ENCODE peak calls at places on chromosome 17, in seven cellular contexts. E is H1, L is HCT116, I is GM12878, S is K562, R is HepG2, G is SK-N-SH. B is an unnamed sample.

GRCh38 chr17:45293413-45294211 is 23.2 kb downstream of the MAP3K14 start:
- DNase-seq in E (no peak), L (peak), I (no peak), S (peak), R (peak), G (no peak), B (no peak)

GRCh38 chr17:58252141-58252540 is 13.8 kb downstream of the LPO start:
- DNase-seq in E (no peak), L (no peak), I (no peak), S (no peak), R (no peak), G (no peak), B (no peak)

GRCh38 chr17:41710472-41711090 is 1.6 kb upstream of the GAST start:
- DNase-seq in E (no peak), L (no peak), I (no peak), S (no peak), R (no peak), G (no peak), B (no peak)

GRCh38 chr17:8740486-8740885 is 4.2 kb downstream of the CCDC42 start:
- DNase-seq in E (no peak), L (no peak), I (no peak), S (no peak), R (no peak), G (no peak), B (no peak)

GRCh38 chr17:36755586-36755985 is 154.2 kb downstream of the MRM1 start:
- DNase-seq in E (peak), L (peak), I (no peak), S (peak), R (peak), G (peak), B (no peak)

GRCh38 chr17:44842748-44843147 is 4.9 kb upstream of the HIGD1B start:
- DNase-seq in E (no peak), L (no peak), I (no peak), S (peak), R (no peak), G (no peak), B (peak)

GRCh38 chr17:55527520-55528118 is 16.4 kb upstream of the SMIM36 start:
- DNase-seq in E (no peak), L (peak), I (no peak), S (peak), R (peak), G (peak), B (peak)

GRCh38 chr17:30344283-30345088 is 10.6 kb upstream of the TMIGD1 start:
- DNase-seq in E (no peak), L (no peak), I (no peak), S (peak), R (peak), G (peak), B (no peak)

GRCh38 chr17:28364665-28365363 is at the start of gene SEBOX:
- DNase-seq in E (no peak), L (no peak), I (no peak), S (no peak), R (no peak), G (no peak), B (no peak)

GRCh38 chr17:40415390-40415789 is 2.3 kb downstream of the TOP2A start:
- DNase-seq in E (no peak), L (no peak), I (no peak), S (peak), R (peak), G (peak), B (no peak)

GRCh38 chr17:17220529-17220928 is 14.4 kb upstream of the PLD6 start:
- DNase-seq in E (no peak), L (no peak), I (no peak), S (no peak), R (no peak), G (no peak), B (no peak)

GRCh38 chr17:60139438-60140285 is 10.1 kb upstream of the CA4 start:
- DNase-seq in E (no peak), L (peak), I (no peak), S (peak), R (peak), G (no peak), B (no peak)

GRCh38 chr17:45791935-45792334 is 7.8 kb downstream of the CRHR1 start:
- DNase-seq in E (no peak), L (no peak), I (no peak), S (no peak), R (no peak), G (no peak), B (no peak)

GRCh38 chr17:19943026-19943425 is 34.6 kb downstream of the AKAP10 start:
- DNase-seq in E (no peak), L (no peak), I (no peak), S (no peak), R (no peak), G (no peak), B (no peak)

GRCh38 chr17:9905902-9906301 is 831 bp upstream of the RCVRN start:
- DNase-seq in E (no peak), L (peak), I (no peak), S (peak), R (peak), G (peak), B (peak)

GRCh38 chr17:39573447-39574298 is 34.0 kb downstream of the NEUROD2 start:
- DNase-seq in E (no peak), L (peak), I (no peak), S (peak), R (peak), G (peak), B (no peak)

GRCh38 chr17:57092171-57092570 is 7.1 kb downstream of the AKAP1 start:
- DNase-seq in E (no peak), L (no peak), I (no peak), S (no peak), R (no peak), G (no peak), B (no peak)

GRCh38 chr17:36885761-36886365 is 51.4 kb upstream of the LHX1 start:
- DNase-seq in E (no peak), L (no peak), I (no peak), S (no peak), R (no peak), G (no peak), B (no peak)

GRCh38 chr17:55690105-55690508 is 32.6 kb downstream of the TMEM100 start:
- DNase-seq in E (no peak), L (no peak), I (no peak), S (no peak), R (no peak), G (peak), B (no peak)

GRCh38 chr17:46839211-46839610 is 12.2 kb upstream of the WNT9B start:
- DNase-seq in E (no peak), L (no peak), I (no peak), S (no peak), R (no peak), G (no peak), B (no peak)

GRCh38 chr17:69607162-69607834 is 192.8 kb downstream of the MAP2K6 start:
- DNase-seq in E (peak), L (peak), I (peak), S (peak), R (peak), G (peak), B (peak)

GRCh38 chr17:50080827-50081226 is 14.3 kb upstream of the PDK2 start:
- DNase-seq in E (no peak), L (no peak), I (no peak), S (no peak), R (no peak), G (no peak), B (no peak)

GRCh38 chr17:30477758-30478115 is 529 bp downstream of the GOSR1 start:
- DNase-seq in E (no peak), L (no peak), I (no peak), S (peak), R (peak), G (no peak), B (no peak)

GRCh38 chr17:70780031-70780430 is 610.7 kb downstream of the KCNJ2 start:
- DNase-seq in E (no peak), L (no peak), I (no peak), S (no peak), R (no peak), G (no peak), B (no peak)

GRCh38 chr17:37233001-37233400 is 142.8 kb upstream of the C17orf78 start:
- DNase-seq in E (no peak), L (no peak), I (no peak), S (no peak), R (no peak), G (no peak), B (no peak)

GRCh38 chr17:39618252-39618913 is 8.4 kb upstream of the PPP1R1B start:
- DNase-seq in E (no peak), L (no peak), I (no peak), S (no peak), R (no peak), G (peak), B (no peak)

GRCh38 chr17:37133131-37133530 is 184.4 kb downstream of the AATF start:
- DNase-seq in E (no peak), L (no peak), I (no peak), S (no peak), R (no peak), G (no peak), B (no peak)

GRCh38 chr17:76797441-76797840 is 59.5 kb downstream of the MFSD11 start:
- DNase-seq in E (no peak), L (no peak), I (no peak), S (no peak), R (no peak), G (no peak), B (no peak)

GRCh38 chr17:45759761-45760160 is 24.4 kb upstream of the CRHR1 start:
- DNase-seq in E (no peak), L (peak), I (no peak), S (peak), R (no peak), G (peak), B (no peak)

GRCh38 chr17:72244494-72244893 is 123.7 kb downstream of the SOX9 start:
- DNase-seq in E (no peak), L (no peak), I (no peak), S (no peak), R (no peak), G (no peak), B (no peak)

GRCh38 chr17:27624555-27624954 is 6.4 kb upstream of the LGALS9 start:
- DNase-seq in E (no peak), L (no peak), I (no peak), S (no peak), R (no peak), G (no peak), B (no peak)

GRCh38 chr17:65297384-65297783 is 160.2 kb downstream of the RGS9 start:
- DNase-seq in E (no peak), L (no peak), I (no peak), S (no peak), R (no peak), G (no peak), B (no peak)

GRCh38 chr17:22272363-22273146 is 580.2 kb downstream of the KCNJ18 start:
- DNase-seq in E (no peak), L (no peak), I (no peak), S (no peak), R (no peak), G (no peak), B (no peak)

GRCh38 chr17:51430581-51430980 is 170.2 kb downstream of the UTP18 start:
- DNase-seq in E (no peak), L (no peak), I (no peak), S (no peak), R (no peak), G (no peak), B (no peak)

GRCh38 chr17:45852535-45853297 is 8.0 kb downstream of the SPPL2C start:
- DNase-seq in E (peak), L (peak), I (no peak), S (peak), R (peak), G (peak), B (peak)

GRCh38 chr17:73347355-73347754 is 35.6 kb upstream of the CDC42EP4 start:
- DNase-seq in E (no peak), L (no peak), I (no peak), S (no peak), R (no peak), G (no peak), B (no peak)

GRCh38 chr17:3994221-3994576 is 30.0 kb upstream of the ATP2A3 start:
- DNase-seq in E (no peak), L (no peak), I (no peak), S (no peak), R (no peak), G (no peak), B (no peak)

GRCh38 chr17:77829871-77830799 is 128.4 kb upstream of the TNRC6C start:
- DNase-seq in E (no peak), L (no peak), I (no peak), S (peak), R (no peak), G (peak), B (no peak)
- H3K9ac ChIP-seq in E (no peak), L (peak), I (no peak), S (peak), R (no peak), G (peak), B (peak)

DNA sequence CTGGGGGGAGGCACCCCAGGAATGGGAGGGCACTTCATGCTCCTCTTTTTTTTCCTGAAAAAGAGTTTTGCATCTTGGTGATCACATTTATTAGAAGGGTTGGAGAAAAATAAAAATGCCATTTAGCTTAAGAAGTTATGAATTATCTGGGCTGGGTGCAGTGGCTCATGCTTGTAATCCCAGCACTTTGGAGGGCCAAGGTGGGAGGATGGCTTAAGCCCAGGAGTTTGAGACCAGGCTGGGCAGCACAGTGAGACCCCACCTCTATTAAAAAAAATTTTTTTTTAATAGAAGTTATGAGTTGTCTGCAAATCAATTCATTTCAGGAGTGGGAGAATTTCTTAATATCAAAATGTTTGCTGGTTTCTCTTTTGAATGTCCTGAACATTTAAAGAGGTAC is 103.4 kb downstream of the SNX11 start:
- DNase-seq in E (no peak), L (no peak), I (no peak), S (no peak), R (no peak), G (no peak), B (no peak)
- TF ChIP-seq YY1 in E (no peak), L (no peak), I (no peak), S (no peak), R (no peak), G (no peak), B (no peak)

GRCh38 chr17:81701288-81702071 is 1.7 kb upstream of the MRPL12 start:
- DNase-seq in E (no peak), L (no peak), I (no peak), S (peak), R (no peak), G (no peak), B (no peak)
- H3K9ac ChIP-seq in E (no peak), L (peak), I (peak), S (peak), R (peak), G (peak), B (peak)

GRCh38 chr17:32158870-32159585 is 16.7 kb downstream of the RHOT1 start:
- DNase-seq in E (no peak), L (no peak), I (no peak), S (no peak), R (no peak), G (no peak), B (no peak)

GRCh38 chr17:32155896-32156295 is 13.6 kb downstream of the RHOT1 start:
- DNase-seq in E (no peak), L (no peak), I (no peak), S (no peak), R (no peak), G (no peak), B (no peak)

GRCh38 chr17:32159586-32160438 is 17.5 kb downstream of the RHOT1 start:
- DNase-seq in E (no peak), L (no peak), I (no peak), S (no peak), R (no peak), G (no peak), B (no peak)

GRCh38 chr17:32156656-32157055 is 14.4 kb downstream of the RHOT1 start:
- DNase-seq in E (no peak), L (no peak), I (no peak), S (no peak), R (no peak), G (no peak), B (no peak)

DNA sequence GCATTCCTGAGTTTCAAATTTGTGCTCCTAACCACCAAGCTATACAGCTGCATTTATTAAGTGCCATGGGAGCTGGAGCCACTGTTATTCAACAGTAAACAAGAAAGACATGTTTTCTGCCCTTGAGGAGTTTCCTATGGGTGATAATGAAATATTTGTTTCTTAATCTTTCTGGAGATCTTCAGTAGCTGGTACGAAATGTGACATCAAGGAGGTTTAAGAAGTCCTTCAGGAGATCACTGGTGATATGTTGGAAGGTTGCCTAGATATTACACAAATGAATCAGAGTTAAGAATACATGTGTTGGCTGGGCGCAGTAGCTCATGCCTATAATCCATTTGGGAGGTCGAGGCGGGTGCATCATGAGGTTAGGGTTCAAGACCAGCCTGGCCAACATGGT is 14.9 kb downstream of the RHOT1 start:
- DNase-seq in E (no peak), L (no peak), I (no peak), S (no peak), R (no peak), G (no peak), B (no peak)
- TF ChIP-seq YY1 in E (no peak), L (no peak), I (no peak), S (no peak), R (no peak), G (no peak), B (no peak)

DNA sequence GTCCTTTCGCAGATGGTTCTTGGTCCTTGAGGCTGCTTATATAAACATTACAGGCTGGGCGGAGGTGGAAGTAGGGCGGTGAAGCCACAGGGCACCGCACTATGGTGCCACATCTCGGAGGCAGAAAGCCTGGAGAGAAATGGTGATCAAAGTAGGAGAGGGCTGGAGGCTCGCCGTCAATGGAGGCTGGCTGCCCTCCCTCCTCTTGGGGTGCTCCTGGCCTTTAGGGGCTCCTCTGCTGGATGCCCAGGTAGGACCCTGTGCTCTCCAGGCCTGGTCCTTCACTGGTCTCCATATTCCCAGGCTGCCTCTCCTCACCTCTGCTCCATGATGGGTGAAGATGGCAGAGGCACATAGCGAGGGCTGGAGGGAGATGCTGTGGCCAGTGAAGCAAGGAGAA is 2.1 kb upstream of the TLCD2 start:
- DNase-seq in E (no peak), L (no peak), I (no peak), S (no peak), R (no peak), G (no peak), B (no peak)
- H3K9ac ChIP-seq in E (no peak), L (no peak), I (no peak), S (peak), R (no peak), G (no peak), B (peak)

DNA sequence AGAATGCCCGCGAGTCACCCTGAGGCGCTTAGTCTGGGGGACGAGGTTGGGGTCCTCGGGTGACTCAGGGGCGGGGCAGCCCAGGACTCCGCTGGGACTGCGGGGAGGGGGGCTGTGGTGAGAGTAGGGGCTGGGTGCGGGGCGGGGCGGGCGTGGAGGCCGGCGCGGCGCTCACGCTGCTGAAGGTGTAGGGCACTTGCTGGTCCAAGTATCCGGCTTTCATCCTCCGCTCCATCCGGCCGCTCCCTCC is 832 bp downstream of the ETV4 start:
- DNase-seq in E (no peak), L (no peak), I (no peak), S (no peak), R (no peak), G (no peak), B (no peak)
- TF ChIP-seq YY1 in E (no peak), L (no peak), I (no peak), S (no peak), R (no peak), G (no peak), B (no peak)

GRCh38 chr17:14621826-14622621 is 321.1 kb downstream of the HS3ST3B1 start:
- DNase-seq in E (no peak), L (no peak), I (no peak), S (no peak), R (no peak), G (no peak), B (no peak)

GRCh38 chr17:14619821-14620220 is 318.9 kb downstream of the HS3ST3B1 start:
- DNase-seq in E (no peak), L (no peak), I (no peak), S (no peak), R (no peak), G (no peak), B (no peak)

GRCh38 chr17:14616508-14616907 is 315.6 kb downstream of the HS3ST3B1 start:
- DNase-seq in E (no peak), L (no peak), I (no peak), S (no peak), R (no peak), G (no peak), B (no peak)
- H3K9ac ChIP-seq in E (no peak), L (no peak), I (no peak), S (no peak), R (no peak), G (no peak), B (no peak)

GRCh38 chr17:80323982-80324381 is 63.3 kb downstream of the RNF213 start:
- DNase-seq in E (no peak), L (no peak), I (no peak), S (no peak), R (no peak), G (no peak), B (no peak)

GRCh38 chr17:80327518-80327917 is 66.9 kb downstream of the RNF213 start:
- DNase-seq in E (no peak), L (no peak), I (no peak), S (peak), R (no peak), G (no peak), B (no peak)

GRCh38 chr17:80330276-80330675 is 69.6 kb downstream of the RNF213 start:
- DNase-seq in E (no peak), L (no peak), I (no peak), S (no peak), R (no peak), G (no peak), B (no peak)

GRCh38 chr17:80331820-80332219 is 71.2 kb downstream of the RNF213 start:
- DNase-seq in E (no peak), L (no peak), I (no peak), S (no peak), R (no peak), G (no peak), B (no peak)

GRCh38 chr17:80328620-80329380 is 68.1 kb downstream of the RNF213 start:
- DNase-seq in E (no peak), L (no peak), I (no peak), S (no peak), R (no peak), G (no peak), B (no peak)
- TF ChIP-seq YY1 in E (no peak), L (no peak), I (no peak), S (no peak), R (no peak), G (no peak), B (no peak)